ENCODE peak calls at places on chromosomes 7 and 10, in nine cellular contexts. One of them, this sample, is unnamed.
A peak's percentile ranks its signal among the peaks of the same experiment; 100 is the strongest.

GRCh38 chr10:70649526-70649925 is 22.8 kb upstream of the ADAMTS14 start:
- DNase-seq in Jurkat, Clone E6-1: no peak
- DNase-seq in fibroblast of mammary gland: peak; percentile 94
- DNase-seq in anterior cingulate cortex: no peak
- DNase-seq in kidney tubule cell: peak; percentile 90
- DNase-seq in ascending aorta: no peak
- DNase-seq in NCI-H2081 treated with DMSO at 0.1 percent for 48 hours: no peak
- DNase-seq in stimulated activated naive CD4-positive, alpha-beta T cell treated with Interleukin-2 at 50 U/mL for 16 hours: no peak
- DNase-seq in effector CD8-positive, alpha-beta T cell: no peak
- DNase-seq in this sample: peak; percentile 96

GRCh38 chr7:20797174-20798080 is 10.7 kb upstream of the SP8 start:
- DNase-seq in Jurkat, Clone E6-1: peak; percentile 14
- DNase-seq in fibroblast of mammary gland: no peak
- DNase-seq in anterior cingulate cortex: no peak
- DNase-seq in kidney tubule cell: no peak
- DNase-seq in ascending aorta: no peak
- DNase-seq in NCI-H2081 treated with DMSO at 0.1 percent for 48 hours: no peak
- DNase-seq in stimulated activated naive CD4-positive, alpha-beta T cell treated with Interleukin-2 at 50 U/mL for 16 hours: no peak
- DNase-seq in effector CD8-positive, alpha-beta T cell: no peak
- DNase-seq in this sample: no peak

GRCh38 chr10:95758351-95759025 is 2.5 kb downstream of the ENTPD1 start:
- DNase-seq in Jurkat, Clone E6-1: no peak
- DNase-seq in fibroblast of mammary gland: peak; percentile 26
- DNase-seq in anterior cingulate cortex: no peak
- DNase-seq in kidney tubule cell: no peak
- DNase-seq in ascending aorta: no peak
- DNase-seq in NCI-H2081 treated with DMSO at 0.1 percent for 48 hours: no peak
- DNase-seq in stimulated activated naive CD4-positive, alpha-beta T cell treated with Interleukin-2 at 50 U/mL for 16 hours: no peak
- DNase-seq in effector CD8-positive, alpha-beta T cell: no peak
- DNase-seq in this sample: no peak

GRCh38 chr7:130758429-130759056 is 24.5 kb upstream of the KLF14 start:
- DNase-seq in Jurkat, Clone E6-1: peak; percentile 53
- DNase-seq in fibroblast of mammary gland: peak; percentile 72
- DNase-seq in anterior cingulate cortex: no peak
- DNase-seq in kidney tubule cell: peak; percentile 58
- DNase-seq in ascending aorta: no peak
- DNase-seq in NCI-H2081 treated with DMSO at 0.1 percent for 48 hours: peak; percentile 45
- DNase-seq in stimulated activated naive CD4-positive, alpha-beta T cell treated with Interleukin-2 at 50 U/mL for 16 hours: no peak
- DNase-seq in effector CD8-positive, alpha-beta T cell: no peak
- DNase-seq in this sample: peak; percentile 63

GRCh38 chr10:100997364-100998182 is 2.0 kb upstream of the LZTS2 start:
- DNase-seq in Jurkat, Clone E6-1: no peak
- DNase-seq in fibroblast of mammary gland: peak; percentile 74
- DNase-seq in anterior cingulate cortex: no peak
- DNase-seq in kidney tubule cell: peak; percentile 85
- DNase-seq in ascending aorta: no peak
- DNase-seq in NCI-H2081 treated with DMSO at 0.1 percent for 48 hours: no peak
- DNase-seq in stimulated activated naive CD4-positive, alpha-beta T cell treated with Interleukin-2 at 50 U/mL for 16 hours: peak; percentile 65
- DNase-seq in effector CD8-positive, alpha-beta T cell: peak; percentile 61
- DNase-seq in this sample: peak; percentile 77

GRCh38 chr7:41437257-41438196 is 265.4 kb downstream of the INHBA start:
- DNase-seq in Jurkat, Clone E6-1: no peak
- DNase-seq in fibroblast of mammary gland: no peak
- DNase-seq in anterior cingulate cortex: no peak
- DNase-seq in kidney tubule cell: peak; percentile 62
- DNase-seq in ascending aorta: no peak
- DNase-seq in NCI-H2081 treated with DMSO at 0.1 percent for 48 hours: no peak
- DNase-seq in stimulated activated naive CD4-positive, alpha-beta T cell treated with Interleukin-2 at 50 U/mL for 16 hours: no peak
- DNase-seq in effector CD8-positive, alpha-beta T cell: no peak
- DNase-seq in this sample: peak; percentile 56

GRCh38 chr7:83072576-83073517 is 89.8 kb downstream of the PCLO start:
- DNase-seq in Jurkat, Clone E6-1: no peak
- DNase-seq in fibroblast of mammary gland: no peak
- DNase-seq in anterior cingulate cortex: no peak
- DNase-seq in kidney tubule cell: no peak
- DNase-seq in ascending aorta: no peak
- DNase-seq in NCI-H2081 treated with DMSO at 0.1 percent for 48 hours: peak; percentile 4
- DNase-seq in stimulated activated naive CD4-positive, alpha-beta T cell treated with Interleukin-2 at 50 U/mL for 16 hours: no peak
- DNase-seq in effector CD8-positive, alpha-beta T cell: no peak
- DNase-seq in this sample: peak; percentile 20

GRCh38 chr10:95261926-95262325 is 28.9 kb downstream of the PDLIM1 start:
- DNase-seq in Jurkat, Clone E6-1: no peak
- DNase-seq in fibroblast of mammary gland: no peak
- DNase-seq in anterior cingulate cortex: no peak
- DNase-seq in kidney tubule cell: no peak
- DNase-seq in ascending aorta: no peak
- DNase-seq in NCI-H2081 treated with DMSO at 0.1 percent for 48 hours: no peak
- DNase-seq in stimulated activated naive CD4-positive, alpha-beta T cell treated with Interleukin-2 at 50 U/mL for 16 hours: no peak
- DNase-seq in effector CD8-positive, alpha-beta T cell: no peak
- DNase-seq in this sample: no peak

GRCh38 chr10:790821-791551 is 101.5 kb upstream of the DIP2C start:
- DNase-seq in Jurkat, Clone E6-1: no peak
- DNase-seq in fibroblast of mammary gland: no peak
- DNase-seq in anterior cingulate cortex: no peak
- DNase-seq in kidney tubule cell: no peak
- DNase-seq in ascending aorta: no peak
- DNase-seq in NCI-H2081 treated with DMSO at 0.1 percent for 48 hours: no peak
- DNase-seq in stimulated activated naive CD4-positive, alpha-beta T cell treated with Interleukin-2 at 50 U/mL for 16 hours: no peak
- DNase-seq in effector CD8-positive, alpha-beta T cell: no peak
- DNase-seq in this sample: no peak

GRCh38 chr7:37706807-37707206 is 23.2 kb downstream of the GPR141 start:
- DNase-seq in Jurkat, Clone E6-1: no peak
- DNase-seq in fibroblast of mammary gland: no peak
- DNase-seq in anterior cingulate cortex: no peak
- DNase-seq in kidney tubule cell: no peak
- DNase-seq in ascending aorta: no peak
- DNase-seq in NCI-H2081 treated with DMSO at 0.1 percent for 48 hours: no peak
- DNase-seq in stimulated activated naive CD4-positive, alpha-beta T cell treated with Interleukin-2 at 50 U/mL for 16 hours: no peak
- DNase-seq in effector CD8-positive, alpha-beta T cell: no peak
- DNase-seq in this sample: no peak

This sample was measured in ELR.